ENCODE peak calls at places on chromosomes 1 and 21, in four cellular contexts. D is heart left ventricle, U is stomach, A is choroid plexus epithelial cell. E is an unnamed sample.

GRCh38 chr1:902023-902422 is 21.7 kb upstream of the SAMD11 start:
- DNase-seq in D (no peak), A (no peak), U (no peak), E (no peak)

GRCh38 chr1:156347337-156347736 is 9.0 kb downstream of the TSACC start:
- DNase-seq in U (no peak), A (peak; percentile 65), D (no peak), E (peak; percentile 14)

GRCh38 chr1:180534199-180534598 is 24.6 kb upstream of the OVAAL start:
- DNase-seq in A (no peak), D (no peak), U (no peak), E (no peak)

GRCh38 chr21:38151021-38151645 is 105.7 kb upstream of the KCNJ15 start:
- DNase-seq in U (no peak), A (no peak), D (no peak), E (no peak)

GRCh38 chr1:216847385-216848036 is 124.3 kb upstream of the ESRRG start:
- DNase-seq in U (no peak), D (no peak), A (no peak), E (peak; percentile 11)

GRCh38 chr21:25578070-25578961 is 29.0 kb downstream of the MRPL39 start:
- DNase-seq in D (no peak), A (no peak), U (no peak), E (no peak)

GRCh38 chr21:18549214-18549905 is 145.8 kb upstream of the TMPRSS15 start:
- DNase-seq in U (no peak), D (no peak), A (peak; percentile 54), E (no peak)

GRCh38 chr1:204261746-204262505 is 48.1 kb upstream of the GOLT1A start:
- DNase-seq in A (peak; percentile 68), U (no peak), D (no peak), E (no peak)

GRCh38 chr1:179164494-179164893 is 65.0 kb downstream of the ABL2 start:
- DNase-seq in U (no peak), A (peak; percentile 73), D (no peak), E (peak; percentile 72)

GRCh38 chr21:45517249-45518065 is 24.8 kb downstream of the SLC19A1 start:
- DNase-seq in U (no peak), D (peak; percentile 20), A (peak; percentile 61), E (peak; percentile 46)

GRCh38 chr1:240107058-240107684 is 15.5 kb downstream of the FMN2 start:
- DNase-seq in U (no peak), A (peak; percentile 15), D (no peak), E (peak; percentile 19)

GRCh38 chr1:40582121-40582520 is 50.7 kb downstream of the ZNF684 start:
- DNase-seq in D (no peak), A (peak; percentile 62), U (no peak), E (peak; percentile 37)

GRCh38 chr1:202249846-202250245 is 56.2 kb downstream of the LGR6 start:
- DNase-seq in A (no peak), U (no peak), D (no peak), E (peak; percentile 14)

GRCh38 chr1:117683571-117684285 is 77.9 kb downstream of the TENT5C start:
- DNase-seq in U (no peak), D (peak; percentile 61), A (peak; percentile 10), E (no peak)

GRCh38 chr1:219498666-219499065 is 114.2 kb downstream of the ZC3H11B start:
- DNase-seq in U (no peak), D (no peak), A (peak; percentile 91), E (peak; percentile 91)

GRCh38 chr1:33277488-33278084 is 21.3 kb downstream of the ZNF362 start:
- DNase-seq in U (no peak), D (no peak), A (no peak), E (no peak)

GRCh38 chr1:44988531-44989156 is 2.2 kb upstream of the EIF2B3 start:
- DNase-seq in A (no peak), U (no peak), D (no peak), E (no peak)

GRCh38 chr21:41562101-41563000 is 54.4 kb upstream of the TMPRSS2 start:
- DNase-seq in U (peak; percentile 81), D (peak; percentile 38), A (no peak), E (no peak)

GRCh38 chr1:21801100-21801499 is 11.0 kb upstream of the LDLRAD2 start:
- DNase-seq in A (peak; percentile 31), U (no peak), D (no peak), E (no peak)

GRCh38 chr21:34517491-34518245 is 5.7 kb upstream of the KCNE1 start:
- DNase-seq in A (peak; percentile 68), U (no peak), D (no peak), E (no peak)

GRCh38 chr21:38119793-38120192 is 137.0 kb upstream of the KCNJ15 start:
- DNase-seq in A (no peak), U (no peak), D (no peak), E (no peak)

GRCh38 chr1:221429262-221429661 is 312.6 kb downstream of the DUSP10 start:
- DNase-seq in U (no peak), A (peak; percentile 67), D (no peak), E (peak; percentile 62)

GRCh38 chr1:28031173-28031572 is 57.2 kb downstream of the EYA3 start:
- DNase-seq in D (no peak), A (no peak), U (no peak), E (peak; percentile 25)

GRCh38 chr1:43329995-43330751 is 7.4 kb upstream of the MPL start:
- DNase-seq in A (peak; percentile 79), D (peak; percentile 75), U (no peak), E (peak; percentile 85)

GRCh38 chr21:18547347-18547746 is 143.8 kb upstream of the TMPRSS15 start:
- DNase-seq in U (no peak), D (no peak), A (no peak), E (no peak)

GRCh38 chr1:20212685-20213331 is 26.5 kb upstream of the PLA2G2C start:
- DNase-seq in A (peak; percentile 51), U (peak; percentile 70), D (peak; percentile 76), E (peak; percentile 56)

GRCh38 chr1:211420389-211420788 is 71.6 kb downstream of the RD3 start:
- DNase-seq in A (peak; percentile 57), D (no peak), U (no peak), E (peak; percentile 8)

GRCh38 chr1:167175901-167176300 is 44.8 kb upstream of the POU2F1 start:
- DNase-seq in A (peak; percentile 86), D (no peak), U (no peak), E (no peak)

GRCh38 chr1:231964241-231964640 is 337.7 kb downstream of the DISC1 start:
- DNase-seq in D (no peak), A (no peak), U (no peak), E (no peak)

GRCh38 chr1:6935379-6936307 is 150.4 kb downstream of the CAMTA1 start:
- DNase-seq in D (no peak), A (no peak), U (no peak), E (no peak)

GRCh38 chr1:150763018-150763417 is 2.6 kb downstream of the CTSS start:
- DNase-seq in U (no peak), A (no peak), D (no peak), E (no peak)

GRCh38 chr1:20255666-20256065 is 35.0 kb upstream of the VWA5B1 start:
- DNase-seq in A (peak; percentile 57), D (peak; percentile 41), U (no peak), E (peak; percentile 63)

GRCh38 chr1:161790587-161791317 is 24.6 kb downstream of the ATF6 start:
- DNase-seq in A (no peak), D (no peak), U (no peak), E (no peak)

DNA sequence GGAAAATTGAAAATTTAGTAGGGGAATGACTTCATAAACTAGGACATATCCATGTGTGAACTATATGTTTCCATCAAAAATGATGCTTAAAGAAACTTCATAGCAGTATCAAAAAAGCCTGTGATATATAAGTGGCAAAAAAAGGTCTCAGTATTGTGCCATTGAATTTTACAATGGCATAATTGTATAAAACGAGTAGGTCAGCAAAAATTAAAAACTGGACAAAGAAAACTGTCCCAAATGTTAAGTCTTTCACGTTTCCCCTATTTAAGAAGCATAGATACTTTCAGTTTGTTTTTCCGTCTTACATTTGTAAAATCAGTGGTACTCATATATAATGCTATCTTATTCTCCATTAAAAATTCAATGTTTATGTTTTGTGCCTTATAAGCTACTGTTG is 43.2 kb downstream of the LRRC8B start:
- DNase-seq in A (no peak), D (no peak), U (no peak), E (no peak)
- H3K4me3 ChIP-seq in A (no peak overlapping the region), D (peak overlapping the region; percentile 1), U (no peak overlapping the region), E (no peak overlapping the region)

DNA sequence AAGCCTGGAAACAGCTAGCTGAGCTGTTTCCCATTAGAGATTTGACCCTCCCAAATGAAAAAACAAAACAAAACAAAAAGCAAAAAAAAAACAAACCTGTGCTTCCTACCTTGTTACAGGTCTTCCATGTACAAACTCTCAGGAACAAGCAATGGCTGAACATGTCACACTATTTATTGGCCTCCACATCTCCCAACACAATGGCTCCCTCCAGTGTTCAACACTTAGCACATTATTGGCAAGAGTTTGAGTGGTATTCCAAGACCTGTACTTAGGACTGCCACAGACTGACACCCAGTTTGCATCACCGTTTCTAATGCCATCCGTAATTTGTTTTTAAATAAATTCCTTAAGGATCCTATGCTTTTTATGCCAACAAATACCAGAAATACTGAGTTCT is 195.0 kb upstream of the OLFM3 start:
- DNase-seq in D (no peak), U (no peak), A (peak; percentile 25), E (peak; percentile 18)
- TF ChIP-seq CTCF in D (no peak), U (no peak), A (peak; percentile 33), E (peak; percentile 12)

DNA sequence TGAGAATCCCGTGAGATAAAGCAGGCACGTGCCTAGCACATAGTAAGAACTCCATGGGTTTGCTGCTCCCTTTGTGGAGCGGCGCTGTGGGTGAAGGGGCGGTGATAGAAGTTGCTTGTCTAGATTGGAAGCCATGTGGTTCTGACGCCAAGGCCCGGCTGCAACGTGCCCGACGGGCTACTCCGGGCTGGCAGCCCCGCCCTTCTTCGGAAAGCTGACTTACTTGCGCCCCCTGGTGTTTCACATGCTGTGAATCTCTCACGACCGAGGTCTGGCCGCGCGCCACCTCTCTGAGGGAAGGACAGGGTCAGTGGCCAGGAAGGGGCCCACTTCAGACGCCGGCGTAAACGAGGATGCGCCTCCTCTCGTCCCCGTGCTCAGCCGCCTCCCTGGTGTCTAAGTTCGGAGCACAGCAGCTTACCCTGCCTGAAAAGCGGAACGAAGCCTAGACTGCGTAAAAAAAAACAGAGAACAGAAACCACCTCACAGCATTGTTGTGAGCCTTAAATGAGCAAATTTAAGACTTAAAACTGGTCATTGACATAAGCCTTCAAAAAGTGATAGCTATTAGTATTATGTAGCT is 42.6 kb upstream of the WNT2B start:
- DNase-seq in A (peak; percentile 97), U (peak; percentile 95), D (peak; percentile 98), E (peak; percentile 97)
- H3K4me3 ChIP-seq in A (peak overlapping the region; percentile 57), U (peak overlapping the region; percentile 41), D (peak overlapping the region; percentile 53), E (peak overlapping the region; percentile 44)

GRCh38 chr1:89622895-89623294 is 10.0 kb upstream of the LRRC8C start:
- DNase-seq in U (no peak), A (peak; percentile 79), D (no peak), E (peak; percentile 59)
- TF ChIP-seq CTCF in U (no peak), A (peak; percentile 53), D (peak; percentile 16), E (peak; percentile 29)

DNA sequence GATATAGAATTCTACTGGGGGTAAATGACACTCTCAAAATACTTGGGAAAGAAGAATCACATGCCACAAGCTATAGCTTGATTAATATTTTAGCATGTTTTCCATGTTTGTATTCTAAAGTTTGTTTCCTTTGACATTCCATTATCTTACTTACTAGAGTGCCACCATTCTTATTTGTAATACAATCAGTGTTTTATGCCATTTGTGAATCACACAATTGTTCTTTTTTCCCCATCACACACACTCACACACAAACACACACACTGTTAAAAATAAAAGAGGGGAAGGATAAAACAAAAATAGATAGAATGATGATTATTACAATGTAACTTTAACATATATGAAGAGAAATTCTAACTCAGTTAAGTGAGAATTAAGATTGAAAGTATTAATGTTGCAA is 16.0 kb upstream of the TEKT2 start:
- DNase-seq in A (no peak), U (no peak), D (no peak), E (no peak)
- H3K4me3 ChIP-seq in A (no peak overlapping the region), U (no peak overlapping the region), D (no peak overlapping the region), E (no peak overlapping the region)